ENCODE peak calls at places on chromosomes 5 and 9, in five cellular contexts. Y is aorta, T is caudate nucleus, K is sigmoid colon, E is NB4. X is an unnamed sample.
A peak's percentile ranks its signal among the peaks of the same experiment; 100 is the strongest.

GRCh38 chr5:82467006-82467561 is 188.9 kb upstream of the RPS23 start:
- DNase-seq in Y (no peak), T (no peak), K (no peak), E (no peak), X (peak; percentile 76)

GRCh38 chr9:133403766-133404439 is 13.9 kb downstream of the REXO4 start:
- DNase-seq in Y (no peak), T (no peak), K (no peak), E (peak; percentile 51), X (peak; percentile 22)

GRCh38 chr9:72160446-72161123 is 11.3 kb downstream of the GDA start:
- DNase-seq in Y (no peak), T (no peak), K (no peak), E (no peak), X (no peak)

GRCh38 chr5:164504141-164504772 is 998.8 kb downstream of the MAT2B start:
- DNase-seq in Y (no peak), T (no peak), K (no peak), E (peak; percentile 64), X (peak; percentile 51)

GRCh38 chr5:6788956-6789649 is 75.9 kb downstream of the TENT4A start:
- DNase-seq in Y (no peak), T (no peak), K (no peak), E (peak; percentile 39), X (no peak)

GRCh38 chr5:16980983-16981382 is 44.9 kb upstream of the MYO10 start:
- DNase-seq in Y (no peak), T (no peak), K (no peak), E (no peak), X (peak; percentile 88)

GRCh38 chr5:18802336-18802735 is 1168.1 kb downstream of the TAF11L14 start:
- DNase-seq in Y (no peak), T (no peak), K (no peak), E (no peak), X (no peak)

GRCh38 chr5:133372306-133373008 is 239.9 kb downstream of the FSTL4 start:
- DNase-seq in Y (no peak), T (no peak), K (no peak), E (no peak), X (no peak)

GRCh38 chr5:103800728-103801127 is 238.1 kb upstream of the NUDT12 start:
- DNase-seq in Y (no peak), T (no peak), K (no peak), E (no peak), X (peak; percentile 74)

GRCh38 chr5:2482778-2483177 is 268.7 kb downstream of the IRX2 start:
- DNase-seq in Y (no peak), T (no peak), K (no peak), E (no peak), X (no peak)

GRCh38 chr5:172303090-172303995 is 19.8 kb upstream of the UBTD2 start:
- DNase-seq in Y (no peak), T (no peak), K (no peak), E (peak; percentile 37), X (peak; percentile 31)

GRCh38 chr5:68032240-68032762 is 183.3 kb upstream of the PIK3R1 start:
- DNase-seq in Y (no peak), T (no peak), K (peak; percentile 65), E (no peak), X (no peak)

GRCh38 chr5:65539827-65540226 is 23.1 kb downstream of the CENPK start:
- DNase-seq in Y (no peak), T (no peak), K (no peak), E (no peak), X (peak; percentile 20)

GRCh38 chr5:151870820-151871219 is 53.8 kb downstream of the GLRA1 start:
- DNase-seq in Y (no peak), T (no peak), K (no peak), E (peak; percentile 15), X (peak; percentile 90)

X was measured in M059J.